ENCODE peak calls at places on chromosomes 4 and X, in five cellular contexts. C is Peyer's patch, R is MCF 10A, X is fibroblast of mammary gland, Q is astrocyte of the spinal cord. V is an unnamed sample.

GRCh38 chr4:8594097-8595038 is 1.8 kb downstream of the CPZ start:
- DNase-seq in C (no peak), R (peak; percentile 80), X (peak; percentile 76), Q (peak; percentile 70), V (peak; percentile 75)

GRCh38 chrX:55142206-55142918 is 53.5 kb downstream of the PAGE2 start:
- DNase-seq in C (no peak), R (no peak), X (no peak), Q (no peak), V (no peak)

GRCh38 chrX:50075630-50076349 is 125.0 kb downstream of the AKAP4 start:
- DNase-seq in C (no peak), R (no peak), X (no peak), Q (no peak), V (no peak)

GRCh38 chrX:69618803-69619202 is 2.9 kb downstream of the EDA start:
- DNase-seq in C (no peak), R (peak; percentile 41), X (peak; percentile 31), Q (no peak), V (no peak)

GRCh38 chrX:30607155-30607554 is 29.6 kb upstream of the TASL start:
- DNase-seq in C (no peak), R (peak; percentile 43), X (no peak), Q (no peak), V (no peak)

GRCh38 chr4:158290912-158291311 is 80.6 kb downstream of the TMEM144 start:
- DNase-seq in C (no peak), R (no peak), X (no peak), Q (no peak), V (no peak)

GRCh38 chr4:138647433-138647832 is 368.1 kb upstream of the NOCT start:
- DNase-seq in C (no peak), R (no peak), X (no peak), Q (no peak), V (no peak)

GRCh38 chrX:123436512-123436911 is 252.4 kb downstream of the GRIA3 start:
- DNase-seq in C (no peak), R (no peak), X (no peak), Q (no peak), V (no peak)

GRCh38 chrX:150763303-150763797 is 70.2 kb downstream of the MTMR1 start:
- DNase-seq in C (no peak), R (no peak), X (no peak), Q (no peak), V (no peak)

GRCh38 chrX:72554448-72555140 is 18.0 kb downstream of the HDAC8 start:
- DNase-seq in C (no peak), R (peak; percentile 78), X (peak; percentile 25), Q (peak; percentile 10), V (peak; percentile 20)

GRCh38 chr4:152267811-152268210 is 268.1 kb downstream of the FBXW7 start:
- DNase-seq in C (no peak), R (no peak), X (no peak), Q (no peak), V (no peak)

GRCh38 chrX:149512225-149512885 is 7.2 kb upstream of the IDS start:
- DNase-seq in C (peak; percentile 48), R (peak; percentile 66), X (peak; percentile 44), Q (peak; percentile 37), V (peak; percentile 56)

GRCh38 chr4:98794565-98795205 is 134.2 kb downstream of the EIF4E start:
- DNase-seq in C (no peak), R (peak; percentile 84), X (peak; percentile 44), Q (peak; percentile 54), V (no peak)

GRCh38 chrX:128929281-128930057 is 593.8 kb downstream of the SMARCA1 start:
- DNase-seq in C (no peak), R (no peak), X (no peak), Q (no peak), V (no peak)

GRCh38 chrX:12771445-12772069 is 19.7 kb upstream of the PRPS2 start:
- DNase-seq in C (peak; percentile 64), R (no peak), X (peak; percentile 54), Q (peak; percentile 5), V (peak; percentile 63)

GRCh38 chr4:182280439-182281111 is 37.4 kb downstream of the TENM3 start:
- DNase-seq in C (no peak), R (no peak), X (peak; percentile 60), Q (peak; percentile 53), V (no peak)

GRCh38 chr4:169159614-169160013 is 111.1 kb downstream of the SH3RF1 start:
- DNase-seq in C (no peak), R (peak; percentile 16), X (peak; percentile 51), Q (peak; percentile 75), V (no peak)

GRCh38 chr4:119014658-119015057 is 121.0 kb upstream of the MYOZ2 start:
- DNase-seq in C (no peak), R (no peak), X (no peak), Q (no peak), V (no peak)

GRCh38 chr4:152394786-152395185 is 141.1 kb downstream of the FBXW7 start:
- DNase-seq in C (no peak), R (no peak), X (no peak), Q (no peak), V (no peak)

GRCh38 chr4:186149872-186150271 is 41.5 kb upstream of the CYP4V2 start:
- DNase-seq in C (no peak), R (peak; percentile 54), X (peak; percentile 42), Q (peak; percentile 12), V (peak; percentile 62)

GRCh38 chr4:124396333-124396732 is 316.2 kb downstream of the ANKRD50 start:
- DNase-seq in C (no peak), R (no peak), X (no peak), Q (no peak), V (no peak)
- TF ChIP-seq CTCF in C (no peak), R (no peak), X (no peak), Q (no peak), V (no peak)

DNA sequence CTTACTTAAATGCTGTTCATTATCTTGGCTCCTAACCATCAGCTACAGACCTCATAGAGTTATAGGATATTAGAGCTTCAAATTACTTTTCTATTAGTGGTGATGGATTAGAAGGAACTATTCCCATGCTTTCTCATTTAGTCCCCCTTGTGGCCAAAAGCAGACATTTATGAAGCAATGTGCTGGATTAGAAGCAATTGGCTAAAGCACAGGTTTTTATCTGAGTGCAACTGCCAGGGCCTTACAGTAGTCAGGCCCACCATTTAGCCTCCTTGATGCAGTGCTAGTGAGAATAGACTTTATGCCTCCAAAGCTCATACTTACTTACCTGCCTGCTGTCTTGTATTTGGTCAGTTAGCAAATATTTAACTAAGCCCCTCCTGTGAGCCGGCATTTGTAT is 93.0 kb downstream of the TSPAN7 start:
- DNase-seq in C (no peak), R (peak; percentile 54), X (peak; percentile 35), Q (peak; percentile 13), V (peak; percentile 7)
- TF ChIP-seq CTCF in C (peak; percentile 50), R (peak; percentile 34), X (peak; percentile 54), Q (peak; percentile 48), V (peak; percentile 60)

DNA sequence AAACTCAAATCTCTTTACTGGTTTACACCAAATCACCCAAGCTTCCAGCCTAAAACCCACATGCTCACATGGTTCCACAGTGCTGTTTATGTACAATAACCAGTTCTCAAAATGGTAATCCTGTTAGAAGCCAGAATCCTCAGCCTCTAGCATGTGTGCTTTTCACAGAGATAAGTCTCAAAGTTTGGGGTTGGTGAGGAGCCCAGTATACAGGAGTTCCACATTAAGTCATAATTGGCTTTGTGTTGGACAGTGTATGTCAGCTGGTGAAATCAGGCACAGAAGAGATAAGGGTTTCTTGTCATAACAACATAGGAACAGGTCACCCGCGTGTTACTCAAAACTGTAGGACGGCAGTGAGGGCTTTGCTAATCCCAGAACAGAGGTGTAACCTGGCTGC is at the start of gene TRIML1:
- DNase-seq in C (no peak), R (no peak), X (no peak), Q (no peak), V (no peak)
- TF ChIP-seq CTCF in C (no peak), R (no peak), X (no peak), Q (no peak), V (no peak)

GRCh38 chr4:112213850-112214249 is 17.7 kb upstream of the AP1AR start:
- DNase-seq in C (no peak), R (peak; percentile 82), X (peak; percentile 90), Q (peak; percentile 59), V (no peak)

GRCh38 chr4:112219826-112220366 is 11.7 kb upstream of the AP1AR start:
- DNase-seq in C (no peak), R (no peak), X (no peak), Q (no peak), V (no peak)

GRCh38 chr4:112213091-112213490 is 18.5 kb upstream of the AP1AR start:
- DNase-seq in C (no peak), R (peak; percentile 15), X (peak; percentile 41), Q (no peak), V (no peak)

GRCh38 chr4:112210777-112211176 is 20.8 kb upstream of the AP1AR start:
- DNase-seq in C (no peak), R (no peak), X (peak; percentile 64), Q (no peak), V (no peak)

DNA sequence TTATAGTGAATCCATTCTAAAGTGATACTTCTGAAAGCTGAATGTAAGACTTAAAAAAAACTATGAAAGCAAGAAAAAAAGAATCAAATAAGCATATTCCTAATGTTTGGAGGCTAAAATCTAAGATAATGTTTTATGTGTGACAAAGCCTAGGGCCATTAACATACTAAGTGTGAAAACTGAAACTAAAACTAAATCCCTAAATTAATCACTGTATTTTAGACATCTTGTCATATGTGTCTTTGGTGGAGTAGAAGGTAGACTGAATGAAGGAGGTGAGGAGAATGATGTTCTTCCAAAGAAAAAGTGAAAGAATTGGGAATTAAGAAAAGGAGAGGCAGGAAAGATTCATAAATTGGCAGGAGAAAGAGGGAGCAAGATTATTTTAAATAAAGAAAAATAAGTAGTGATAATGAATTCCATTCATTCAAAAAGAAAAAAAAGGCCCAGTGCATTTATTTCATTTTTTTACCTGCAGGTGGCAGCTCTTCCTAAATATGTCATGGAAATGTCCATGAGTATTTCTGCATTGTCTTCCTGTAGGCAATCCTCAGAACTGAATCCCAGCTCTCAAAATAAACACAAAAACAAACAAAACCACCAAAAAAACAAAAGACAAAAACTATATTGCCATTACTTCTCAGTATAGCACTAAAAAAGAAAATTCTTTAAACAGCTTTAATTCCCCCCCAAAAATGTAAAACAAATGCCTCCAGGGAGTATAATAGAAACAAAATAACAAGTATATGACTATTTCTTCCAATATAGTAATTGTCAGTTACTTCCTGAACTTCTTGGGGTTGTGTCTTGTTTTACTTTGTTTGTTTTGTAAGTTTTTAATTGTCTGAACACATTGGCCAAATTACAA is 17.0 kb upstream of the AP1AR start:
- DNase-seq in C (no peak), R (peak; percentile 61), X (peak; percentile 53), Q (peak; percentile 42), V (no peak)
- TF ChIP-seq CTCF in C (peak; percentile 83), R (peak; percentile 48), X (peak; percentile 50), Q (peak; percentile 47), V (no peak)

GRCh38 chrX:14038375-14039077 is 8.8 kb upstream of the GEMIN8 start:
- DNase-seq in C (no peak), R (no peak), X (no peak), Q (no peak), V (no peak)

GRCh38 chrX:14043209-14043608 is 13.5 kb upstream of the GEMIN8 start:
- DNase-seq in C (no peak), R (no peak), X (no peak), Q (no peak), V (no peak)

DNA sequence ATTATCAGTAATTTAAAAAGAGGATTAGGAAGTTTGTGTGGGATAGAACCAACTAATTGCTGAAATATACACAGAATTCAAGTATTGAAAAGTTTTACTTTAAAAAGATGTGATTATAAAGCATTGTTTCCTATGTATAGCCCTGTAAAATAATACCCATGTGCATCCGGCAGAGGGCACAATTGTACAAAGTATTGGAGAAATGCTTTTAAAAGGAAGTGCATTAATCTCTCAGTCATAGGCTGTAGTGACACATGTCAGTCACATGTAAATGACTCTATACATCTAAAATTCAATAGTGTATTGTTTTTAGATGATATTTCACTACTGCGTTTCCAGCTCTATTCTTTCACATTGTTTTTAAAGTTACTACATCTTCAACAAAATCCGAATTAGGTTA is 9.7 kb upstream of the GEMIN8 start:
- DNase-seq in C (peak; percentile 65), R (peak; percentile 75), X (peak; percentile 60), Q (peak; percentile 50), V (peak; percentile 34)
- TF ChIP-seq CTCF in C (peak; percentile 86), R (peak; percentile 81), X (peak; percentile 75), Q (peak; percentile 57), V (peak; percentile 65)